ENCODE peak calls at places on chromosomes 1 and 21, in seven cellular contexts. U is substantia nigra; R is CD4-positive, CD25-positive, alpha-beta regulatory T cell; Q is CD8-positive, alpha-beta memory T cell; E is mesothelial cell of epicardium; Y is right cardiac atrium; A is A673. T is an unnamed sample.

GRCh38 chr1:170049191-170049800 is 25.2 kb downstream of the KIFAP3 start:
- DNase-seq in U (no peak), R (no peak), Q (no peak), E (no peak), Y (peak), A (no peak), T (peak)

GRCh38 chr1:218266356-218266755 is 18.7 kb upstream of the RRP15 start:
- DNase-seq in U (no peak), R (no peak), Q (no peak), E (no peak), Y (no peak), A (peak), T (no peak)

GRCh38 chr1:82451191-82451590 is 650.5 kb downstream of the ADGRL2 start:
- DNase-seq in U (no peak), R (no peak), Q (no peak), E (no peak), Y (no peak), A (no peak), T (no peak)

GRCh38 chr1:71019248-71019647 is 28.4 kb downstream of the PTGER3 start:
- DNase-seq in U (no peak), R (no peak), Q (no peak), E (no peak), Y (no peak), A (no peak), T (no peak)

GRCh38 chr1:32179193-32179442 is 357 bp upstream of the TXLNA start:
- DNase-seq in U (no peak), R (no peak), Q (no peak), E (no peak), Y (no peak), A (no peak), T (no peak)

GRCh38 chr1:231683439-231684165 is 57.0 kb downstream of the DISC1 start:
- DNase-seq in U (no peak), R (no peak), Q (no peak), E (no peak), Y (peak), A (no peak), T (no peak)

GRCh38 chr1:41072051-41072450 is 50.5 kb upstream of the SLFNL1 start:
- DNase-seq in U (no peak), R (no peak), Q (no peak), E (no peak), Y (no peak), A (no peak), T (no peak)

GRCh38 chr21:33976082-33976979 is 60.7 kb upstream of the ATP5PO start:
- DNase-seq in U (no peak), R (peak), Q (peak), E (no peak), Y (peak), A (peak), T (no peak)

GRCh38 chr1:247228133-247228532 is 27.7 kb upstream of the VN1R5 start:
- DNase-seq in U (no peak), R (no peak), Q (no peak), E (no peak), Y (no peak), A (peak), T (no peak)

GRCh38 chr1:202281316-202282016 is 60.3 kb downstream of the UBE2T start:
- DNase-seq in U (no peak), R (no peak), Q (no peak), E (no peak), Y (no peak), A (peak), T (no peak)

GRCh38 chr21:39186676-39187075 is 3.4 kb upstream of the PSMG1 start:
- DNase-seq in U (no peak), R (no peak), Q (no peak), E (no peak), Y (no peak), A (no peak), T (no peak)